ENCODE peak calls at places on chromosomes 3 and 15, in eight cellular contexts. I is GM23338, X is OCI-LY7, R is neural progenitor cell, E is SK-N-SH, K is MM.1S, O is hepatocyte, Q is HCT116. M is an unnamed sample.
A peak's percentile ranks its signal among the peaks of the same experiment; 100 is the strongest.

GRCh38 chr3:159239054-159239453 is 437.2 kb downstream of the MFSD1 start:
- DNase-seq in E (no peak), O (no peak), I (no peak), X (no peak), Q (no peak), K (no peak), R (no peak), M (no peak)

GRCh38 chr3:175212896-175213295 is 353.8 kb downstream of the NAALADL2 start:
- DNase-seq in E (no peak), O (no peak), Q (no peak), K (no peak), R (no peak), X (no peak), I (no peak), M (peak; percentile 54)

GRCh38 chr3:37375184-37376120 is 201.1 kb upstream of the LRRFIP2 start:
- DNase-seq in O (no peak), Q (no peak), I (peak; percentile 79), E (no peak), X (no peak), R (no peak), K (no peak), M (no peak)

GRCh38 chr3:75396316-75396802 is 267.8 kb upstream of the FRG2C start:
- DNase-seq in X (no peak), O (no peak), I (peak; percentile 27), R (no peak), E (peak; percentile 49), Q (no peak), K (no peak), M (no peak)

GRCh38 chr3:39423571-39423970 is 17.1 kb downstream of the RPSA start:
- DNase-seq in I (no peak), E (no peak), Q (no peak), O (no peak), K (no peak), X (no peak), R (no peak), M (no peak)

GRCh38 chr15:83709246-83709645 is 55.3 kb downstream of the ADAMTSL3 start:
- DNase-seq in X (no peak), O (no peak), Q (no peak), E (no peak), K (no peak), R (no peak), I (no peak), M (peak; percentile 80)

GRCh38 chr3:172711457-172711800 is 562 bp upstream of the NCEH1 start:
- DNase-seq in R (no peak), E (peak; percentile 31), O (peak; percentile 53), K (peak; percentile 45), X (peak; percentile 62), Q (no peak), I (no peak), M (no peak)

GRCh38 chr3:60948488-60948887 is 302.8 kb downstream of the FHIT start:
- DNase-seq in I (peak; percentile 35), Q (no peak), R (no peak), O (no peak), X (no peak), K (no peak), E (no peak), M (peak; percentile 64)

GRCh38 chr3:99324854-99325253 is 313.5 kb upstream of the COL8A1 start:
- DNase-seq in E (no peak), X (no peak), Q (no peak), K (no peak), O (no peak), I (no peak), R (no peak), M (no peak)

GRCh38 chr15:100758554-100758953 is 121.1 kb upstream of the ALDH1A3 start:
- DNase-seq in Q (no peak), X (no peak), E (no peak), R (no peak), K (no peak), I (no peak), O (no peak), M (no peak)

GRCh38 chr3:186775999-186776398 is 7.4 kb upstream of the EIF4A2 start:
- DNase-seq in X (no peak), O (no peak), R (peak; percentile 20), K (no peak), I (peak; percentile 76), Q (no peak), E (no peak), M (no peak)

GRCh38 chr3:29635888-29636287 is 355.0 kb downstream of the RBMS3 start:
- DNase-seq in Q (no peak), O (no peak), E (no peak), K (no peak), R (no peak), X (no peak), I (no peak), M (peak; percentile 28)

GRCh38 chr15:29568840-29569532 is 253.3 kb downstream of the TJP1 start:
- DNase-seq in O (peak; percentile 58), I (peak; percentile 75), R (peak; percentile 60), Q (peak; percentile 38), K (peak; percentile 44), E (peak; percentile 59), X (peak; percentile 6), M (peak; percentile 70)

GRCh38 chr3:152835311-152836102 is 576 bp downstream of the P2RY1 start:
- DNase-seq in X (no peak), Q (no peak), I (peak; percentile 75), E (peak; percentile 62), R (peak; percentile 84), K (peak; percentile 64), O (peak; percentile 79), M (peak; percentile 40)

GRCh38 chr15:42736793-42737528 is at the start of gene CDAN1:
- DNase-seq in R (peak; percentile 92), Q (peak; percentile 38), I (peak; percentile 88), E (peak; percentile 100), X (peak; percentile 88), K (peak; percentile 91), O (peak; percentile 95), M (peak; percentile 90)
- TF ChIP-seq CTCF in R (no peak), Q (no peak), I (no peak), E (no peak), X (no peak), K (no peak), O (no peak), M (no peak)

GRCh38 chr15:31362886-31363285 is 36.3 kb downstream of the KLF13 start:
- DNase-seq in Q (no peak), X (no peak), O (no peak), R (no peak), I (no peak), E (no peak), K (no peak), M (no peak)

GRCh38 chr15:31360843-31361763 is 34.5 kb downstream of the KLF13 start:
- DNase-seq in I (peak; percentile 48), Q (no peak), R (peak; percentile 51), E (peak; percentile 39), K (peak; percentile 89), X (peak; percentile 97), O (no peak), M (no peak)

GRCh38 chr15:31362121-31362520 is 35.5 kb downstream of the KLF13 start:
- DNase-seq in K (no peak), Q (no peak), R (no peak), X (no peak), O (no peak), I (no peak), E (no peak), M (no peak)

GRCh38 chr15:31360158-31360561 is 33.5 kb downstream of the KLF13 start:
- DNase-seq in K (peak; percentile 19), Q (no peak), E (no peak), X (no peak), I (no peak), R (no peak), O (no peak), M (no peak)

DNA sequence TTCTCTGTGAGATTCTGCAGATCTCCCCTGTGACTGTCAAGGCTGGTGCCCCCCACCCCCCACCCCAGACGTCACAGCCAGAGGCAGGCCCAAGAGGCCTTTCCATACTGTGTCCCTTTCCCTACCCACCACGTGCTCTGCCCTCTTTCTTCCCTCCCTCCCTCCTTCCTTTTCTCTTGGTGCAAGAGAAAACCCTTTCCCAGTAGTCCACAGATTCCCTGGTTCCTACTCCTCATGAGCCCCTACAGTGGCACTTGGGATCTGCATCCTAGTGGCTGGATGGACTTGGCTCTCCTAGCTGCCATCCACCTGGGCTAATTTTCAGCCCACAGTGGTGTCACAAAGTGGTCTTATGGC is 35.1 kb downstream of the KLF13 start:
- DNase-seq in Q (no peak), E (peak; percentile 55), O (no peak), I (peak; percentile 48), R (peak; percentile 11), K (no peak), X (no peak), M (no peak)
- H3K27ac ChIP-seq in Q (no peak overlapping the region), E (no peak overlapping the region), O (peak overlapping the region; percentile 62), I (peak overlapping the region; percentile 9), R (no peak overlapping the region), K (peak overlapping the region; percentile 98), X (peak overlapping the region; percentile 98), M (no peak overlapping the region)

DNA sequence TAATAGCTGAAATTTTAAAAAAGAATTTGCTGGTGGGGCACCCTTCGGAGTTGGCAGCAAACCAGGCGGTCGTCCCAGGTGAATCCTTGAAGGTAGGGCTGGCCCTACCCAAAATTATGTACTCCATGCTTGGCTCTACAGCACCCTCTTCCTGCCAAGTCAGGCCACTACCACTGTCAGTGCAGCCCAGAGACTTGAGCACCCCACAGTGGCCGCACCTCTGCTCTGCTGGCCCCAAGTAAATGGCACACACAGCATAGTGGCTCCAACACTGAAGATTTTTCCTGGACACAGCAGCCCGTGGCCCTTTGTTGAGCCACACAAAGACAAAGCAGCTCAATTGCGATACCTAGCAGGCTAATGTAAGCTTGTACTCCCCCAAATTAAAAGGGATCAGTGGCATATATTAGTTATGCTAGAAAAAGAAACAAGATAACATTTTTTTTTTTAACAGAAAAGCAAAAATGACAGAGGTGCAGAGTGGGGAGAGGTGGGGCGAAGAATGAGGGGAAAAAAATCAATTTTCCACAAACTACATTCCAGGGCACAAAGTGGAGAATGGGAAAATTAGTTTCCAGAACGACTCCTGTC is 250.5 kb downstream of the UACA start:
- DNase-seq in R (peak; percentile 76), E (peak; percentile 70), K (peak; percentile 90), X (peak; percentile 84), I (peak; percentile 88), O (no peak), Q (peak; percentile 71), M (peak; percentile 78)
- TF ChIP-seq EZH2phosphoT487 in R (no peak), E (no peak), K (no peak), X (no peak), I (no peak), O (no peak), Q (no peak), M (no peak)

GRCh38 chr15:66600240-66600627 is 34.4 kb upstream of the LCTL start:
- DNase-seq in R (no peak), Q (no peak), K (no peak), I (no peak), O (no peak), E (no peak), X (no peak), M (no peak)

GRCh38 chr15:66608159-66608558 is 42.4 kb upstream of the LCTL start:
- DNase-seq in Q (no peak), R (no peak), K (no peak), X (no peak), O (no peak), E (no peak), I (no peak), M (no peak)

GRCh38 chr15:66599536-66600239 is 33.9 kb upstream of the LCTL start:
- DNase-seq in Q (no peak), O (no peak), X (no peak), I (no peak), E (no peak), K (no peak), R (no peak), M (no peak)

GRCh38 chr15:66601521-66601920 is 35.7 kb upstream of the LCTL start:
- DNase-seq in K (no peak), I (no peak), O (no peak), E (no peak), Q (no peak), R (no peak), X (no peak), M (no peak)

GRCh38 chr15:66603301-66604179 is 37.7 kb upstream of the LCTL start:
- DNase-seq in O (peak; percentile 87), R (peak; percentile 91), X (peak; percentile 83), I (peak; percentile 89), K (peak; percentile 63), E (peak; percentile 86), Q (peak; percentile 43), M (peak; percentile 63)
- TF ChIP-seq CTCF in O (peak; percentile 87), R (peak; percentile 95), X (peak; percentile 95), I (peak; percentile 94), K (peak; percentile 76), E (peak; percentile 73), Q (peak; percentile 93), M (peak; percentile 74)